ENCODE peak calls at places on chromosomes 5 and 9, in nine cellular contexts. Y is fibroblast of the aortic adventitia, W is spleen, U is heart right ventricle, R is fibroblast of lung, J is H1, I is heart left ventricle, E is Peyer's patch, A is AG04449. X is an unnamed sample.

GRCh38 chr9:16265671-16266070 is 604.8 kb downstream of the BNC2 start:
- DNase-seq in A (no peak), I (no peak), E (no peak), R (peak), Y (peak), W (no peak), U (no peak), J (no peak), X (no peak)

GRCh38 chr5:1516615-1517601 is 6.9 kb downstream of the LPCAT1 start:
- DNase-seq in W (peak), J (no peak), E (peak), A (peak), I (peak), R (peak), U (peak), Y (peak), X (no peak)

GRCh38 chr5:14771195-14771594 is 100.4 kb downstream of the ANKH start:
- DNase-seq in Y (no peak), I (no peak), W (no peak), R (no peak), U (no peak), J (no peak), A (no peak), E (no peak), X (no peak)

GRCh38 chr5:40413747-40414146 is 266.0 kb upstream of the PTGER4 start:
- DNase-seq in R (no peak), W (no peak), I (no peak), E (no peak), U (no peak), A (peak), Y (peak), J (no peak), X (no peak)

GRCh38 chr5:126926152-126926551 is 104.2 kb downstream of the MARCHF3 start:
- DNase-seq in I (no peak), W (no peak), Y (peak), E (no peak), R (peak), J (no peak), A (no peak), U (no peak), X (no peak)

GRCh38 chr9:86918556-86918955 is 28.8 kb downstream of the GAS1 start:
- DNase-seq in R (no peak), W (no peak), E (no peak), I (no peak), U (no peak), Y (no peak), J (no peak), A (no peak), X (no peak)

GRCh38 chr5:32190094-32190493 is 16.0 kb upstream of the GOLPH3 start:
- DNase-seq in U (peak), Y (peak), W (no peak), R (peak), J (no peak), A (peak), E (no peak), I (peak), X (peak)

GRCh38 chr5:168296687-168297086 is 5.2 kb downstream of the WWC1 start:
- DNase-seq in I (no peak), E (no peak), A (no peak), R (no peak), J (no peak), U (no peak), Y (no peak), W (no peak), X (no peak)

GRCh38 chr5:1737790-1738405 is 61.7 kb downstream of the MRPL36 start:
- DNase-seq in U (no peak), Y (peak), W (no peak), R (peak), I (no peak), E (peak), J (no peak), A (no peak), X (peak)

GRCh38 chr5:61286446-61287132 is 45.5 kb upstream of the ZSWIM6 start:
- DNase-seq in A (no peak), J (no peak), R (peak), U (no peak), E (no peak), I (no peak), W (no peak), Y (peak), X (peak)

GRCh38 chr9:120729796-120730195 is 15.5 kb upstream of the MEGF9 start:
- DNase-seq in E (no peak), A (no peak), W (no peak), I (no peak), R (no peak), Y (peak), J (no peak), U (no peak), X (no peak)
- TF ChIP-seq CTCF in E (no peak), A (no peak), W (peak), I (no peak), R (no peak), Y (peak), J (peak), U (no peak), X (peak)

GRCh38 chr5:65823820-65824445 is 101.9 kb downstream of the NLN start:
- DNase-seq in R (no peak), J (no peak), A (no peak), Y (no peak), I (no peak), W (no peak), U (no peak), E (no peak), X (no peak)

GRCh38 chr5:65823174-65823573 is 101.2 kb downstream of the NLN start:
- DNase-seq in E (no peak), W (no peak), I (no peak), A (no peak), Y (no peak), R (peak), J (no peak), U (no peak), X (no peak)

GRCh38 chr5:65820373-65820772 is 98.4 kb downstream of the NLN start:
- DNase-seq in A (no peak), E (no peak), U (no peak), W (no peak), J (no peak), R (no peak), Y (no peak), I (no peak), X (no peak)

GRCh38 chr5:65821966-65822365 is 100.0 kb downstream of the NLN start:
- DNase-seq in A (no peak), Y (no peak), E (no peak), W (no peak), J (no peak), R (no peak), I (no peak), U (no peak), X (no peak)

DNA sequence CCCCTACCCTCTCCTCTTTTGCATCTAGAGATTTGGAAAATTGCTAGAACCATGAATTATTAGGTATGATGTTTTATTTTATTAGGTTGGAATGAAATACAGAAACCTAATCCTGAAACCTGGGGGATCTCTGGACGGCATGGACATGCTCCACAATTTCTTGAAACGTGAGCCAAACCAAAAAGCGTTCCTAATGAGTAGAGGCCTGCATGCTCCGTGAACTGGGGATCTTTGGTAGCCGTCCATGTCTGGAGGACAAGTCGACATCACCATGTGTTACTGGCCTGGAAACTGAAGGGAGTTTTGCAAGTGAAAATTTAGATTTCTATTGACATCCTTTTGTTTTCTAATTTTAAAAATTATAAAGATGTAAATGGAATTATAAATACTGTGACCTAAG is 100.7 kb downstream of the NLN start:
- DNase-seq in U (no peak), A (no peak), I (no peak), E (no peak), W (no peak), R (peak), Y (no peak), J (no peak), X (no peak)
- H3K4me3 ChIP-seq in U (no peak), A (no peak), I (no peak), E (no peak), W (no peak), R (no peak), Y (no peak), J (no peak), X (no peak)

DNA sequence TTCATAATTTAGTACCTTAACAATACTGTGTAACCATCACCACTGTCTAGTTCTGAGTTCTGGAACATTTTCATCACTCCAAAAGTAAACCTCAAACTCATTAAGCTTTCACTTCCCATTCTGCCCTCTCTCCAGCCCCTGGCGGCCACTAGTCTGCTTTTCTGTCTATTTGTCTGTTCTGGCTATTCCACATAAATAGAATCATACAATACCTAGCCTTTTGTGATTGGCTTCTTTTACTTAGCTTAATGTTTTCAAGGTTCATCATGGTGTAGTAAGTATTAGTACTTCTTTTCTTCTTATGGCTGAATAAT is 138.7 kb downstream of the RAPGEF6 start:
- DNase-seq in J (no peak), E (no peak), W (no peak), U (no peak), I (no peak), Y (no peak), R (no peak), A (no peak), X (no peak)
- TF ChIP-seq CTCF in J (no peak), E (no peak), W (peak), U (no peak), I (no peak), Y (no peak), R (no peak), A (no peak), X (no peak)

GRCh38 chr5:164562271-164562856 is 1056.9 kb downstream of the MAT2B start:
- DNase-seq in A (no peak), J (no peak), E (no peak), I (no peak), Y (peak), W (no peak), R (peak), U (no peak), X (no peak)
- H3K4me3 ChIP-seq in A (no peak), J (no peak), E (no peak), I (no peak), Y (no peak), W (no peak), R (no peak), U (no peak), X (no peak)

GRCh38 chr9:99578666-99579065 is 243.0 kb upstream of the NR4A3 start:
- DNase-seq in W (no peak), I (no peak), Y (no peak), U (no peak), A (no peak), R (no peak), E (no peak), J (no peak), X (no peak)

GRCh38 chr9:99577351-99577750 is 244.3 kb upstream of the NR4A3 start:
- DNase-seq in A (no peak), U (no peak), W (no peak), I (no peak), J (no peak), E (no peak), R (no peak), Y (no peak), X (no peak)

GRCh38 chr9:99576830-99577229 is 244.9 kb upstream of the NR4A3 start:
- DNase-seq in J (no peak), A (no peak), Y (no peak), W (no peak), U (no peak), I (no peak), E (no peak), R (no peak), X (no peak)

GRCh38 chr9:99582768-99583167 is 238.9 kb upstream of the NR4A3 start:
- DNase-seq in J (no peak), U (no peak), R (no peak), I (no peak), E (no peak), A (no peak), Y (no peak), W (no peak), X (no peak)

GRCh38 chr9:99579964-99580363 is 241.7 kb upstream of the NR4A3 start:
- DNase-seq in W (no peak), A (no peak), U (no peak), E (no peak), R (no peak), J (no peak), I (no peak), Y (no peak), X (no peak)
- TF ChIP-seq CTCF in W (no peak), A (no peak), U (no peak), E (no peak), R (no peak), J (no peak), I (no peak), Y (no peak), X (no peak)

DNA sequence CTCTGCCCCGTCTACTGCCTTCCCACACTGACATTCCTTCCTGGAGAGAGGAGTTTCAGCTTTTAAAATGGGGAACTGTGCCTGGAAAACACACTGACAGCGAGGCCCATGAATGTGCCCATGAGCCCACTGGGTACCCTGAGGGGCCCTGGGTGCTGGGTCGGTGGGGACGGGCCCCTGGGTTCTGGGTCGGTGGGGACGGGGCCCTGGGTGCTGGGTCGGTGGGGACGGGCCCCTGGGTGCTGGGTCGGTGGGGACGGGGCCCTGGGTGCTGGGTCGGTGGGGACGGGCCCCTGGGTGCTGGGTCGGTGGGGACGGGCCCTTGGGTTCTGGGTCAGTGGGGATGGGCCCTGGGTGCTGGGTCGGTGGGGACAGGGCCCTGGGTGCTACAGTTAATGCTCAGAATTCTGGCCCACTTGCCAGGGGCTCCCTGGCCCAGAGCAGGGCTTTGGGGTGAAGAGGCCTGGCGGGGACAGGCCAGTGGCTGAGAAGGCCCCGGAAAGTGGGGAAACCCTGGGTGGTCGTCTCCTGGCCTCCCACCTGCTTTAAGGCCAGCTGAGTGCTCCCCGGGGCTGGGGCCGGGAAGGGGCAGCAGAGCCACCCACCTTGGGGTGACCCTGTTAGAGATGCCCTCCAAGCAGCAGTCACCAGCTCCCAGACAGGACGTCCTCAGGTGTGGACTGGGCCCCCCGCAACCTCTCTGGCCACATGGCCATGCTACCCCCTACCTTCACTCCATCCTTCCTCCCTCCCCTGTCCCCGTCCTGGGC is 2.5 kb downstream of the GPSM1 start:
- DNase-seq in Y (no peak), R (no peak), J (no peak), I (no peak), W (no peak), U (peak), E (no peak), A (no peak), X (no peak)
- H3K4me3 ChIP-seq in Y (peak), R (peak), J (no peak), I (no peak), W (peak), U (no peak), E (no peak), A (peak), X (peak)